ENCODE peak calls at places on chromosomes 7 and 10, in five cellular contexts. D, L, U, I and X are unnamed samples.

GRCh38 chr10:30182191-30183075 is 123.0 kb upstream of the JCAD start:
- DNase-seq in I (no peak), L (peak; percentile 88), D (no peak), U (peak; percentile 95), X (no peak)

GRCh38 chr7:102975854-102976253 is 63.1 kb downstream of the LRRC17 start:
- DNase-seq in L (no peak), D (no peak), I (no peak), U (no peak), X (no peak)

GRCh38 chr7:109806548-109806947 is 1236.9 kb downstream of the DNAJB9 start:
- DNase-seq in U (no peak), I (no peak), L (no peak), D (no peak), X (no peak)

GRCh38 chr10:103637855-103638561 is 144.5 kb downstream of the NEURL1 start:
- DNase-seq in U (peak; percentile 94), I (no peak), L (no peak), D (no peak), X (no peak)

GRCh38 chr7:108251700-108252099 is 121.5 kb upstream of the LAMB4 start:
- DNase-seq in I (no peak), L (no peak), U (no peak), D (no peak), X (no peak)

GRCh38 chr10:77710759-77711682 is 73.4 kb upstream of the KCNMA1 start:
- DNase-seq in D (peak; percentile 87), U (no peak), L (peak; percentile 97), I (peak; percentile 56), X (peak; percentile 76)

GRCh38 chr10:7193369-7193768 is 217.5 kb downstream of the SFMBT2 start:
- DNase-seq in D (no peak), U (no peak), L (no peak), I (no peak), X (no peak)

GRCh38 chr7:1899951-1900762 is 230.1 kb downstream of the ELFN1 start:
- DNase-seq in U (no peak), L (no peak), I (no peak), D (no peak), X (no peak)

GRCh38 chr7:37633048-37633447 is 50.5 kb upstream of the GPR141 start:
- DNase-seq in D (no peak), I (no peak), L (no peak), U (no peak), X (no peak)

GRCh38 chr10:71888623-71889387 is 37.8 kb upstream of the PSAP start:
- DNase-seq in U (peak; percentile 79), I (peak; percentile 91), L (peak; percentile 42), D (peak; percentile 82), X (peak; percentile 79)

DNA sequence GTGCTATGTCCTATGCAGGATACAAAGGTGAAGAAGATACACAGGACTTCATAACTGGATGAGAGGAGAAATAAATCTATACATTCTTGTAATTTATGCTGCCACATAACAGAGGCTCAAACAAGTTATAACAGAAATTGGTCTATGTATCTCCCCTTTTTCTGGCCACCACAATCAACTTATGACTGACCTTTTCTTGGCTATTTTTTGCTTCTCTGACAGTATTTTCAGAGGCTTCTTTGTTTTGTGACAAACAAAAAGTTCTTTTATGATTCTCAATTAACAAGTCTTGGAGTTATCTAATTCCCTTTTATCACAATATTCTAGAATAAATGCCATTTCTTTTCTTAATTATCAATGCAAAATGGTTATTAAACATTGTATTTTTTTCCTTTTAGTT is 953.0 kb upstream of the ZWINT start:
- DNase-seq in L (no peak), I (no peak), U (no peak), D (no peak), X (no peak)
- TF ChIP-seq EZH2 in L (no peak), I (no peak), U (no peak), D (no peak), X (no peak)

GRCh38 chr10:119286516-119286915 is 79.1 kb downstream of the GRK5 start:
- DNase-seq in L (no peak), D (no peak), I (no peak), U (no peak), X (no peak)

GRCh38 chr10:119288574-119289001 is 81.2 kb downstream of the GRK5 start:
- DNase-seq in I (no peak), U (no peak), L (no peak), D (no peak), X (no peak)

GRCh38 chr10:119286983-119287612 is 79.7 kb downstream of the GRK5 start:
- DNase-seq in L (no peak), I (no peak), U (no peak), D (no peak), X (no peak)

GRCh38 chr10:119289227-119289925 is 82.0 kb downstream of the GRK5 start:
- DNase-seq in D (no peak), L (no peak), U (no peak), I (no peak), X (no peak)

DNA sequence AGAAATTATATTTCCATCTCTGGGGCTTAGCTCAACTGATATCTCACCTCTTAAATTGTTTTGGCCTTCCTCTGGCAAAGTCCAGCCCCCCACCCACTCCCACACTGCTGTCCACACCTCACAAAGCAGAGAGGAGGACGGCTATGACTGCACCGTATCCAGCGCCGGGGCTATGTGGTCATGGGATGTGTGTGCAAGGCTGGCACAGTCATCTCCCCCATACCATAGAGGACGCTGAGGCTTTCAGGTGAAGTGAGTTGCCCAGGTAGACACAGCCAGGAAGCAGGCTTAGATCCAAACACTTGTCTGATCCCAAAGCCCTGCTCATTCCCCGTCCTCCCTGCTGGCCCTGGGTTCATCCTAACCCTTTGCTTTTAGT is 80.2 kb downstream of the GRK5 start:
- DNase-seq in L (no peak), D (no peak), U (no peak), I (no peak), X (no peak)
- H3K4me1 ChIP-seq in L (no peaks in the 10 kb centered on the region), D (no peaks in the 10 kb centered on the region), U (no peaks in the 10 kb centered on the region), I (peaks cover 29% of the 10 kb centered on the region), X (peaks cover 46% of the 10 kb centered on the region)

GRCh38 chr7:157688439-157689268 is 351.9 kb downstream of the DNAJB6 start:
- DNase-seq in I (no peak), D (no peak), U (no peak), L (no peak), X (no peak)

GRCh38 chr7:157691521-157692155 is 354.8 kb downstream of the DNAJB6 start:
- DNase-seq in I (no peak), L (no peak), U (no peak), D (no peak), X (no peak)

GRCh38 chr7:157690833-157691382 is 354.1 kb downstream of the DNAJB6 start:
- DNase-seq in D (peak; percentile 65), I (no peak), U (peak; percentile 94), L (peak; percentile 77), X (no peak)

GRCh38 chr7:157689269-157690057 is 352.7 kb downstream of the DNAJB6 start:
- DNase-seq in L (no peak), U (no peak), D (no peak), I (no peak), X (no peak)

DNA sequence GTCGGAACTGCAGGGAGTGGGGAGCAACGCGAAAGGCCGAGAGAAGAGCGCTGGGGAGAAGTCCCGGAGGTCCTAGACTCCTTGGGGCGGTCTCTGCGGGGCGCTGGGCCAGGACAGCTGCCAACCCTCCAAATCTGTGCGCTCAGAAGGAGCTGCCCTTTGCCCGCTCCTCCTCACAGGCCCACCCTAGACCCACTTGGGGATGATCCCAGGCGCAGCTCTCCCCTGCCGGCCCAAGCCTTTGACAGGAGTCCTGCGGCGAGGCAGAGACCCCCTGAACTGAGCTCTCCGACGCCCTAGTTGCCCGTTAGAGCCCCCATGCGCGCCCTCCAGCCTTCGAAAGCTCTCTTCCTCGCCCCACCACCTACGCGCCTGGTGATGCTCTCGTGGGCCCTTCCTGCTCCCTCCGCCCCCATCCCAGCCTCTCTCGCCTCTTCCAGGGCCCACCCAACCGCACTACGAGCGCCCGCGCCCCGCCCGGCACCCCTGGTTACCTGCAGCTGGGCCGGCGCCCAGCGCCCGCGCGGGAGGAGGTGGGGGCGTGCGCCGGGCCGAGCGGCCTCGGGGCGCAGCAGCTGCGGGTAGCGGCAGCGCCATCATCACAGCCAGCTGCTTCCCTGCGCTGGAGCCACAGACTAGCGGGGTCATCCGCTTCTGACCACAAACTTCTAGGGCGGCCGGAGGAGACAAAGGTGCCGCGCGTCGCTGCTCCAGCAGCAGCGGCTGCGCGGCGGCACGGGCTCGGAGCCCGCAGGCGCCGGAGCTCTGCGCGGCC is 353.4 kb downstream of the DNAJB6 start:
- DNase-seq in D (no peak), I (no peak), U (peak; percentile 54), L (no peak), X (no peak)
- TF ChIP-seq EZH2 in D (peak; percentile 78), I (no peak), U (no peak), L (no peak), X (peak; percentile 43)

GRCh38 chr10:110083884-110084283 is 76.1 kb downstream of the ADD3 start:
- DNase-seq in I (no peak), U (peak; percentile 53), L (peak; percentile 34), D (no peak), X (peak; percentile 64)

GRCh38 chr10:110077436-110078120 is 69.8 kb downstream of the ADD3 start:
- DNase-seq in L (no peak), I (no peak), D (no peak), U (no peak), X (no peak)

GRCh38 chr10:110076559-110077318 is 69.0 kb downstream of the ADD3 start:
- DNase-seq in I (peak; percentile 52), U (peak; percentile 92), D (no peak), L (peak; percentile 65), X (peak; percentile 84)

GRCh38 chr10:110078317-110078716 is 70.5 kb downstream of the ADD3 start:
- DNase-seq in L (no peak), U (no peak), I (no peak), D (no peak), X (no peak)

GRCh38 chr10:110081914-110082313 is 74.1 kb downstream of the ADD3 start:
- DNase-seq in D (peak; percentile 31), L (peak; percentile 85), U (peak; percentile 70), I (no peak), X (peak; percentile 95)
- H3K4me1 ChIP-seq in D (peaks cover 41% of the 10 kb centered on the region), L (peaks cover 41% of the 10 kb centered on the region), U (peaks cover 23% of the 10 kb centered on the region), I (peaks cover 32% of the 10 kb centered on the region), X (peaks cover 75% of the 10 kb centered on the region)

GRCh38 chr10:18735711-18736110 is 76.5 kb downstream of the ARL5B start:
- DNase-seq in L (no peak), U (no peak), D (no peak), I (no peak), X (no peak)
- TF ChIP-seq EZH2 in L (no peak), U (no peak), D (no peak), I (no peak), X (no peak)

GRCh38 chr10:73910764-73911552 is at the start of gene PLAU:
- DNase-seq in L (peak; percentile 91), D (peak; percentile 82), U (no peak), I (no peak), X (peak; percentile 55)
- H3K4me1 ChIP-seq in L (peaks cover 91% of the 10 kb centered on the region), D (peaks cover 52% of the 10 kb centered on the region), U (peaks cover 72% of the 10 kb centered on the region), I (peaks cover 7% of the 10 kb centered on the region), X (peaks cover 35% of the 10 kb centered on the region)

GRCh38 chr10:97335995-97336394 is 1.5 kb upstream of the FRAT2 start:
- DNase-seq in I (no peak), D (no peak), L (no peak), U (no peak), X (no peak)
- TF ChIP-seq EZH2 in I (no peak), D (no peak), L (no peak), U (peak; percentile 29), X (no peak)